ENCODE peak calls at places on chromosomes 6 and 20, in six cellular contexts. I is NCI-H446; R is upper lobe of right lung; C is stimulated activated CD8-positive, alpha-beta memory T cell treated with anti-CD3 and anti-CD28 coated beads, Interleukin-2, amount 100 ng/mL, for 1 hour; Q is RPMI7951; E is thoracic aorta. Z is an unnamed sample.
A peak's percentile ranks its signal among the peaks of the same experiment; 100 is the strongest.

GRCh38 chr6:42404494-42404893 is 47.2 kb downstream of the TRERF1 start:
- DNase-seq in Q (peak; percentile 94), C (no peak), E (no peak), I (no peak), R (no peak), Z (no peak)

GRCh38 chr20:32972181-32973076 is 31.8 kb downstream of the SUN5 start:
- DNase-seq in C (peak; percentile 62), E (no peak), Q (peak; percentile 13), R (peak; percentile 53), I (no peak), Z (no peak)

GRCh38 chr20:51313275-51313898 is 229.1 kb downstream of the NFATC2 start:
- DNase-seq in C (no peak), E (no peak), Q (peak; percentile 52), I (no peak), R (no peak), Z (no peak)

GRCh38 chr20:63979549-63980316 is at the start of gene SAMD10:
- DNase-seq in E (no peak), R (peak; percentile 83), I (peak; percentile 90), C (peak; percentile 44), Q (peak; percentile 49), Z (peak; percentile 61)

GRCh38 chr6:150894935-150895686 is 29.6 kb downstream of the MTHFD1L start:
- DNase-seq in I (peak; percentile 35), C (no peak), Q (peak; percentile 68), R (no peak), E (no peak), Z (peak; percentile 76)

GRCh38 chr6:4805553-4806307 is 29.5 kb downstream of the CDYL start:
- DNase-seq in I (no peak), Q (peak; percentile 24), E (no peak), C (no peak), R (peak; percentile 78), Z (peak; percentile 12)

GRCh38 chr20:38601216-38602184 is at the start of gene ARHGAP40:
- DNase-seq in C (no peak), R (no peak), Q (no peak), E (no peak), I (no peak), Z (no peak)

GRCh38 chr6:151026021-151026663 is 160.6 kb downstream of the MTHFD1L start:
- DNase-seq in E (no peak), I (no peak), R (no peak), C (no peak), Q (no peak), Z (no peak)

GRCh38 chr6:108492131-108492766 is 68.5 kb upstream of the FOXO3 start:
- DNase-seq in E (no peak), C (no peak), Q (peak; percentile 37), I (peak; percentile 16), R (no peak), Z (peak; percentile 7)

GRCh38 chr6:3194535-3195376 is 32.7 kb downstream of the TUBB2B start:
- DNase-seq in E (no peak), C (no peak), Q (peak; percentile 85), R (no peak), I (peak; percentile 8), Z (peak; percentile 4)

GRCh38 chr6:38033442-38033982 is 214.0 kb downstream of the ZFAND3 start:
- DNase-seq in C (no peak), R (no peak), E (no peak), I (no peak), Q (no peak), Z (no peak)

GRCh38 chr20:41003143-41003932 is 25.3 kb upstream of the TOP1 start:
- DNase-seq in E (peak; percentile 55), R (peak; percentile 75), Q (peak; percentile 99), C (peak; percentile 42), I (peak; percentile 45), Z (peak; percentile 42)

GRCh38 chr6:88141641-88142298 is 24.4 kb downstream of the CNR1 start:
- DNase-seq in Q (no peak), E (no peak), C (no peak), R (no peak), I (no peak), Z (no peak)

GRCh38 chr20:46696791-46697279 is 7.6 kb upstream of the TP53RK start:
- DNase-seq in C (no peak), E (no peak), Q (peak; percentile 47), R (no peak), I (no peak), Z (no peak)

GRCh38 chr6:5518936-5519491 is 257.7 kb downstream of the FARS2 start:
- DNase-seq in Q (no peak), C (no peak), I (no peak), E (no peak), R (no peak), Z (no peak)

GRCh38 chr6:136571065-136571464 is 20.8 kb upstream of the MAP7 start:
- DNase-seq in I (no peak), C (no peak), Q (no peak), E (no peak), R (no peak), Z (no peak)

GRCh38 chr20:4026093-4026601 is 10.8 kb upstream of the RNF24 start:
- DNase-seq in C (no peak), E (no peak), Q (peak; percentile 99), I (peak; percentile 92), R (no peak), Z (peak; percentile 93)

GRCh38 chr6:139778688-139779087 is 404.2 kb upstream of the CITED2 start:
- DNase-seq in C (no peak), I (no peak), E (no peak), Q (peak; percentile 34), R (no peak), Z (no peak)

GRCh38 chr6:44339763-44340625 is 2.5 kb upstream of the SPATS1 start:
- DNase-seq in E (no peak), I (no peak), R (no peak), Q (peak; percentile 7), C (no peak), Z (no peak)

GRCh38 chr20:49483706-49484101 is 1.2 kb upstream of the KCNB1 start:
- DNase-seq in C (no peak), I (no peak), Q (no peak), E (no peak), R (no peak), Z (no peak)

GRCh38 chr6:122652431-122652830 is 42.2 kb downstream of the PKIB start:
- DNase-seq in Q (no peak), E (no peak), R (no peak), C (no peak), I (no peak), Z (no peak)

GRCh38 chr20:62320581-62321354 is 18.0 kb downstream of the ADRM1 start:
- DNase-seq in E (no peak), Q (peak; percentile 41), I (no peak), C (no peak), R (no peak), Z (no peak)